ENCODE peak calls at places on chromosome 18, in nine cellular contexts. I is amniotic epithelial cell; H is caudate nucleus; D is effector memory CD8-positive, alpha-beta T cell; F is stimulated activated CD8-positive, alpha-beta memory T cell treated with anti-CD3 and anti-CD28 coated beads, Interleukin-7, amount 100 ng/mL, for 24 hours; Q is stimulated activated CD4-positive, alpha-beta T cell treated with anti-CD3 and anti-CD28 coated beads, TNF-alpha, amount 100 ng/mL, for 24 hours; C is ovary; P is NCI-H774; V is sciatic nerve. A is an unnamed sample.

GRCh38 chr18:58576641-58577251 is 52.1 kb downstream of the ALPK2 start:
- DNase-seq in C (no peak), V (no peak), I (no peak), F (no peak), Q (no peak), P (no peak), D (no peak), H (no peak), A (peak)

GRCh38 chr18:50193796-50194622 is 938 bp downstream of the MYO5B start:
- DNase-seq in I (no peak), Q (no peak), P (no peak), H (no peak), D (no peak), F (no peak), C (no peak), V (no peak), A (no peak)

GRCh38 chr18:76451475-76452331 is 43.3 kb downstream of the ZNF516 start:
- DNase-seq in P (no peak), Q (no peak), H (no peak), I (no peak), D (no peak), C (peak), V (peak), F (no peak), A (no peak)

GRCh38 chr18:70469916-70470315 is 181.1 kb downstream of the SOCS6 start:
- DNase-seq in F (no peak), I (peak), V (no peak), D (no peak), H (no peak), P (no peak), C (no peak), Q (no peak), A (peak)

GRCh38 chr18:50397023-50397422 is 22.2 kb downstream of the SKA1 start:
- DNase-seq in V (no peak), P (no peak), I (no peak), D (no peak), H (no peak), Q (no peak), F (no peak), C (no peak), A (no peak)

GRCh38 chr18:34809697-34810096 is 99.6 kb downstream of the DTNA start:
- DNase-seq in Q (no peak), F (no peak), C (peak), H (no peak), D (no peak), I (peak), V (peak), P (no peak), A (no peak)

GRCh38 chr18:784470-785172 is 27.4 kb downstream of the YES1 start:
- DNase-seq in P (no peak), H (no peak), C (no peak), F (no peak), I (no peak), D (no peak), Q (no peak), V (no peak), A (no peak)

GRCh38 chr18:11996190-11996754 is 15.0 kb downstream of the IMPA2 start:
- DNase-seq in I (no peak), F (no peak), H (no peak), V (no peak), P (no peak), Q (no peak), C (no peak), D (no peak), A (no peak)

GRCh38 chr18:41075212-41075611 is 879.8 kb upstream of the PIK3C3 start:
- DNase-seq in H (no peak), P (no peak), Q (no peak), F (no peak), I (peak), D (no peak), V (no peak), C (no peak), A (peak)

GRCh38 chr18:3012306-3012919 is 531 bp downstream of the LPIN2 start:
- DNase-seq in P (peak), V (peak), H (peak), Q (peak), D (peak), F (peak), C (peak), I (peak), A (no peak)

GRCh38 chr18:55400590-55401274 is 187.3 kb downstream of the TCF4 start:
- DNase-seq in F (no peak), Q (no peak), C (no peak), D (no peak), P (no peak), V (no peak), H (no peak), I (peak), A (peak)

GRCh38 chr18:73479472-73479871 is 611.7 kb upstream of the NETO1 start:
- DNase-seq in V (no peak), Q (no peak), P (no peak), F (no peak), H (no peak), I (no peak), D (no peak), C (no peak), A (peak)

GRCh38 chr18:56097561-56098095 is 509.6 kb upstream of the TCF4 start:
- DNase-seq in D (no peak), Q (no peak), V (no peak), P (no peak), H (no peak), C (no peak), F (no peak), I (no peak), A (peak)

GRCh38 chr18:31072175-31072574 is 29.6 kb upstream of the DSC3 start:
- DNase-seq in I (no peak), H (no peak), Q (no peak), P (no peak), F (no peak), V (no peak), C (no peak), D (no peak), A (no peak)

GRCh38 chr18:71131918-71132317 is 843.1 kb downstream of the SOCS6 start:
- DNase-seq in C (no peak), I (no peak), P (no peak), F (no peak), D (no peak), Q (no peak), H (no peak), V (no peak), A (no peak)

GRCh38 chr18:69365658-69366057 is 35.0 kb upstream of the DOK6 start:
- DNase-seq in V (no peak), D (no peak), F (no peak), I (no peak), C (no peak), H (no peak), Q (no peak), P (no peak), A (no peak)

GRCh38 chr18:2442006-2442405 is 129.3 kb downstream of the METTL4 start:
- DNase-seq in D (no peak), C (no peak), P (no peak), Q (no peak), I (peak), V (no peak), H (no peak), F (no peak), A (no peak)

GRCh38 chr18:45874501-45875184 is 49.2 kb downstream of the SIGLEC15 start:
- DNase-seq in D (peak), V (no peak), I (peak), Q (peak), P (no peak), H (no peak), C (no peak), F (no peak), A (peak)

GRCh38 chr18:62448426-62448825 is 74.4 kb upstream of the ZCCHC2 start:
- DNase-seq in D (no peak), H (no peak), P (no peak), C (no peak), Q (no peak), F (no peak), I (no peak), V (no peak), A (no peak)

GRCh38 chr18:6236258-6236657 is 178.5 kb downstream of the L3MBTL4 start:
- DNase-seq in P (no peak), I (no peak), F (no peak), Q (no peak), H (no peak), D (no peak), V (no peak), C (no peak), A (no peak)

GRCh38 chr18:68568364-68568763 is 146.5 kb downstream of the TMX3 start:
- DNase-seq in V (no peak), Q (no peak), H (no peak), I (no peak), P (no peak), F (no peak), D (no peak), C (no peak), A (no peak)

GRCh38 chr18:50051288-50051687 is 143.7 kb downstream of the MYO5B start:
- DNase-seq in V (no peak), P (no peak), C (no peak), I (peak), F (no peak), D (no peak), H (no peak), Q (no peak), A (no peak)

GRCh38 chr18:24656571-24656971 is 196.1 kb downstream of the HRH4 start:
- DNase-seq in H (no peak), F (no peak), I (peak), C (no peak), Q (no peak), D (no peak), P (peak), V (no peak), A (peak)

GRCh38 chr18:26458526-26459232 is 89.7 kb downstream of the KCTD1 start:
- DNase-seq in P (no peak), I (peak), Q (no peak), D (no peak), H (no peak), C (no peak), V (no peak), F (no peak), A (peak)

GRCh38 chr18:74806700-74807416 is 209.2 kb downstream of the ZNF407 start:
- DNase-seq in P (peak), I (peak), Q (no peak), V (no peak), D (no peak), H (no peak), C (no peak), F (no peak), A (peak)